ENCODE peak calls at places on chromosomes 12 and 14, in nine cellular contexts. One of them, this sample, is unnamed.

GRCh38 chr12:65756956-65757511 is 67.2 kb upstream of the HMGA2 start:
- DNase-seq in effector memory CD4-positive, alpha-beta T cell: no peak
- DNase-seq in bronchial epithelial cell: no peak
- DNase-seq in stimulated activated CD8-positive, alpha-beta memory T cell treated with anti-CD3 and anti-CD28 coated beads, Interleukin-15, amount 100 ng/mL, for 1 hour: no peak
- DNase-seq in heart right ventricle: no peak
- DNase-seq in caudate nucleus: no peak
- DNase-seq in stimulated activated naive CD4-positive, alpha-beta T cell: no peak
- DNase-seq in stimulated activated CD4-positive, alpha-beta T cell treated with anti-CD3 and anti-CD28 coated beads, Interleukin-1b, Interleukin-23, amount 100 ng/mL, for 24 hours: no peak
- DNase-seq in SK-N-MC: no peak
- DNase-seq in this sample: no peak

GRCh38 chr12:106074706-106075392 is 63.9 kb downstream of the NUAK1 start:
- DNase-seq in effector memory CD4-positive, alpha-beta T cell: no peak
- DNase-seq in bronchial epithelial cell: no peak
- DNase-seq in stimulated activated CD8-positive, alpha-beta memory T cell treated with anti-CD3 and anti-CD28 coated beads, Interleukin-15, amount 100 ng/mL, for 1 hour: no peak
- DNase-seq in heart right ventricle: no peak
- DNase-seq in caudate nucleus: no peak
- DNase-seq in stimulated activated naive CD4-positive, alpha-beta T cell: no peak
- DNase-seq in stimulated activated CD4-positive, alpha-beta T cell treated with anti-CD3 and anti-CD28 coated beads, Interleukin-1b, Interleukin-23, amount 100 ng/mL, for 24 hours: no peak
- DNase-seq in SK-N-MC: peak
- DNase-seq in this sample: no peak

GRCh38 chr12:120132863-120133385 is 16.4 kb upstream of the RAB35 start:
- DNase-seq in effector memory CD4-positive, alpha-beta T cell: no peak
- DNase-seq in bronchial epithelial cell: no peak
- DNase-seq in stimulated activated CD8-positive, alpha-beta memory T cell treated with anti-CD3 and anti-CD28 coated beads, Interleukin-15, amount 100 ng/mL, for 1 hour: no peak
- DNase-seq in heart right ventricle: no peak
- DNase-seq in caudate nucleus: no peak
- DNase-seq in stimulated activated naive CD4-positive, alpha-beta T cell: no peak
- DNase-seq in stimulated activated CD4-positive, alpha-beta T cell treated with anti-CD3 and anti-CD28 coated beads, Interleukin-1b, Interleukin-23, amount 100 ng/mL, for 24 hours: no peak
- DNase-seq in SK-N-MC: no peak
- DNase-seq in this sample: no peak

GRCh38 chr12:43969882-43970281 is 134.0 kb downstream of the TMEM117 start:
- DNase-seq in effector memory CD4-positive, alpha-beta T cell: no peak
- DNase-seq in bronchial epithelial cell: peak
- DNase-seq in stimulated activated CD8-positive, alpha-beta memory T cell treated with anti-CD3 and anti-CD28 coated beads, Interleukin-15, amount 100 ng/mL, for 1 hour: no peak
- DNase-seq in heart right ventricle: no peak
- DNase-seq in caudate nucleus: no peak
- DNase-seq in stimulated activated naive CD4-positive, alpha-beta T cell: no peak
- DNase-seq in stimulated activated CD4-positive, alpha-beta T cell treated with anti-CD3 and anti-CD28 coated beads, Interleukin-1b, Interleukin-23, amount 100 ng/mL, for 24 hours: no peak
- DNase-seq in SK-N-MC: no peak
- DNase-seq in this sample: no peak

GRCh38 chr12:46556105-46556559 is 183.6 kb upstream of the SLC38A2 start:
- DNase-seq in effector memory CD4-positive, alpha-beta T cell: no peak
- DNase-seq in bronchial epithelial cell: peak
- DNase-seq in stimulated activated CD8-positive, alpha-beta memory T cell treated with anti-CD3 and anti-CD28 coated beads, Interleukin-15, amount 100 ng/mL, for 1 hour: no peak
- DNase-seq in heart right ventricle: no peak
- DNase-seq in caudate nucleus: no peak
- DNase-seq in stimulated activated naive CD4-positive, alpha-beta T cell: no peak
- DNase-seq in stimulated activated CD4-positive, alpha-beta T cell treated with anti-CD3 and anti-CD28 coated beads, Interleukin-1b, Interleukin-23, amount 100 ng/mL, for 24 hours: no peak
- DNase-seq in SK-N-MC: no peak
- DNase-seq in this sample: no peak

GRCh38 chr14:87896393-87897380 is 96.3 kb downstream of the GALC start:
- DNase-seq in effector memory CD4-positive, alpha-beta T cell: no peak
- DNase-seq in bronchial epithelial cell: peak
- DNase-seq in stimulated activated CD8-positive, alpha-beta memory T cell treated with anti-CD3 and anti-CD28 coated beads, Interleukin-15, amount 100 ng/mL, for 1 hour: no peak
- DNase-seq in heart right ventricle: no peak
- DNase-seq in caudate nucleus: no peak
- DNase-seq in stimulated activated naive CD4-positive, alpha-beta T cell: peak
- DNase-seq in stimulated activated CD4-positive, alpha-beta T cell treated with anti-CD3 and anti-CD28 coated beads, Interleukin-1b, Interleukin-23, amount 100 ng/mL, for 24 hours: no peak
- DNase-seq in SK-N-MC: peak
- DNase-seq in this sample: no peak

GRCh38 chr12:64039285-64039871 is 182.7 kb downstream of the KICS2 start:
- DNase-seq in effector memory CD4-positive, alpha-beta T cell: no peak
- DNase-seq in bronchial epithelial cell: peak
- DNase-seq in stimulated activated CD8-positive, alpha-beta memory T cell treated with anti-CD3 and anti-CD28 coated beads, Interleukin-15, amount 100 ng/mL, for 1 hour: no peak
- DNase-seq in heart right ventricle: no peak
- DNase-seq in caudate nucleus: no peak
- DNase-seq in stimulated activated naive CD4-positive, alpha-beta T cell: no peak
- DNase-seq in stimulated activated CD4-positive, alpha-beta T cell treated with anti-CD3 and anti-CD28 coated beads, Interleukin-1b, Interleukin-23, amount 100 ng/mL, for 24 hours: no peak
- DNase-seq in SK-N-MC: no peak
- DNase-seq in this sample: no peak

GRCh38 chr12:104886418-104887401 is 71.4 kb downstream of the SLC41A2 start:
- DNase-seq in effector memory CD4-positive, alpha-beta T cell: no peak
- DNase-seq in bronchial epithelial cell: peak
- DNase-seq in stimulated activated CD8-positive, alpha-beta memory T cell treated with anti-CD3 and anti-CD28 coated beads, Interleukin-15, amount 100 ng/mL, for 1 hour: no peak
- DNase-seq in heart right ventricle: no peak
- DNase-seq in caudate nucleus: no peak
- DNase-seq in stimulated activated naive CD4-positive, alpha-beta T cell: no peak
- DNase-seq in stimulated activated CD4-positive, alpha-beta T cell treated with anti-CD3 and anti-CD28 coated beads, Interleukin-1b, Interleukin-23, amount 100 ng/mL, for 24 hours: no peak
- DNase-seq in SK-N-MC: no peak
- DNase-seq in this sample: no peak

GRCh38 chr12:52522346-52523011 is 2.3 kb upstream of the KRT5 start:
- DNase-seq in effector memory CD4-positive, alpha-beta T cell: no peak
- DNase-seq in bronchial epithelial cell: peak
- DNase-seq in stimulated activated CD8-positive, alpha-beta memory T cell treated with anti-CD3 and anti-CD28 coated beads, Interleukin-15, amount 100 ng/mL, for 1 hour: no peak
- DNase-seq in heart right ventricle: no peak
- DNase-seq in caudate nucleus: no peak
- DNase-seq in stimulated activated naive CD4-positive, alpha-beta T cell: no peak
- DNase-seq in stimulated activated CD4-positive, alpha-beta T cell treated with anti-CD3 and anti-CD28 coated beads, Interleukin-1b, Interleukin-23, amount 100 ng/mL, for 24 hours: no peak
- DNase-seq in SK-N-MC: no peak
- DNase-seq in this sample: no peak

GRCh38 chr12:46770501-46771183 is 55.2 kb downstream of the SLC38A4 start:
- DNase-seq in effector memory CD4-positive, alpha-beta T cell: no peak
- DNase-seq in bronchial epithelial cell: no peak
- DNase-seq in stimulated activated CD8-positive, alpha-beta memory T cell treated with anti-CD3 and anti-CD28 coated beads, Interleukin-15, amount 100 ng/mL, for 1 hour: no peak
- DNase-seq in heart right ventricle: no peak
- DNase-seq in caudate nucleus: no peak
- DNase-seq in stimulated activated naive CD4-positive, alpha-beta T cell: no peak
- DNase-seq in stimulated activated CD4-positive, alpha-beta T cell treated with anti-CD3 and anti-CD28 coated beads, Interleukin-1b, Interleukin-23, amount 100 ng/mL, for 24 hours: no peak
- DNase-seq in SK-N-MC: no peak
- DNase-seq in this sample: no peak

GRCh38 chr12:9869307-9870161 is at the start of gene CLEC2B:
- DNase-seq in effector memory CD4-positive, alpha-beta T cell: no peak
- DNase-seq in bronchial epithelial cell: peak
- DNase-seq in stimulated activated CD8-positive, alpha-beta memory T cell treated with anti-CD3 and anti-CD28 coated beads, Interleukin-15, amount 100 ng/mL, for 1 hour: no peak
- DNase-seq in heart right ventricle: no peak
- DNase-seq in caudate nucleus: no peak
- DNase-seq in stimulated activated naive CD4-positive, alpha-beta T cell: peak
- DNase-seq in stimulated activated CD4-positive, alpha-beta T cell treated with anti-CD3 and anti-CD28 coated beads, Interleukin-1b, Interleukin-23, amount 100 ng/mL, for 24 hours: no peak
- DNase-seq in SK-N-MC: no peak
- DNase-seq in this sample: no peak

GRCh38 chr12:11765817-11766794 is 116.6 kb downstream of the ETV6 start:
- DNase-seq in effector memory CD4-positive, alpha-beta T cell: no peak
- DNase-seq in bronchial epithelial cell: no peak
- DNase-seq in stimulated activated CD8-positive, alpha-beta memory T cell treated with anti-CD3 and anti-CD28 coated beads, Interleukin-15, amount 100 ng/mL, for 1 hour: no peak
- DNase-seq in heart right ventricle: no peak
- DNase-seq in caudate nucleus: peak
- DNase-seq in stimulated activated naive CD4-positive, alpha-beta T cell: peak
- DNase-seq in stimulated activated CD4-positive, alpha-beta T cell treated with anti-CD3 and anti-CD28 coated beads, Interleukin-1b, Interleukin-23, amount 100 ng/mL, for 24 hours: peak
- DNase-seq in SK-N-MC: peak
- DNase-seq in this sample: no peak

GRCh38 chr12:82880442-82880901 is 193.8 kb downstream of the TMTC2 start:
- DNase-seq in effector memory CD4-positive, alpha-beta T cell: no peak
- DNase-seq in bronchial epithelial cell: no peak
- DNase-seq in stimulated activated CD8-positive, alpha-beta memory T cell treated with anti-CD3 and anti-CD28 coated beads, Interleukin-15, amount 100 ng/mL, for 1 hour: no peak
- DNase-seq in heart right ventricle: no peak
- DNase-seq in caudate nucleus: no peak
- DNase-seq in stimulated activated naive CD4-positive, alpha-beta T cell: no peak
- DNase-seq in stimulated activated CD4-positive, alpha-beta T cell treated with anti-CD3 and anti-CD28 coated beads, Interleukin-1b, Interleukin-23, amount 100 ng/mL, for 24 hours: no peak
- DNase-seq in SK-N-MC: no peak
- DNase-seq in this sample: no peak

GRCh38 chr12:131046813-131047788 is 93.4 kb downstream of the ADGRD1 start:
- DNase-seq in effector memory CD4-positive, alpha-beta T cell: no peak
- DNase-seq in bronchial epithelial cell: no peak
- DNase-seq in stimulated activated CD8-positive, alpha-beta memory T cell treated with anti-CD3 and anti-CD28 coated beads, Interleukin-15, amount 100 ng/mL, for 1 hour: no peak
- DNase-seq in heart right ventricle: peak
- DNase-seq in caudate nucleus: no peak
- DNase-seq in stimulated activated naive CD4-positive, alpha-beta T cell: no peak
- DNase-seq in stimulated activated CD4-positive, alpha-beta T cell treated with anti-CD3 and anti-CD28 coated beads, Interleukin-1b, Interleukin-23, amount 100 ng/mL, for 24 hours: no peak
- DNase-seq in SK-N-MC: no peak
- DNase-seq in this sample: no peak

GRCh38 chr12:27246774-27247173 is 2.7 kb downstream of the STK38L start:
- DNase-seq in effector memory CD4-positive, alpha-beta T cell: no peak
- DNase-seq in bronchial epithelial cell: peak
- DNase-seq in stimulated activated CD8-positive, alpha-beta memory T cell treated with anti-CD3 and anti-CD28 coated beads, Interleukin-15, amount 100 ng/mL, for 1 hour: no peak
- DNase-seq in heart right ventricle: no peak
- DNase-seq in caudate nucleus: no peak
- DNase-seq in stimulated activated naive CD4-positive, alpha-beta T cell: no peak
- DNase-seq in stimulated activated CD4-positive, alpha-beta T cell treated with anti-CD3 and anti-CD28 coated beads, Interleukin-1b, Interleukin-23, amount 100 ng/mL, for 24 hours: no peak
- DNase-seq in SK-N-MC: no peak
- DNase-seq in this sample: no peak